ENCODE peak calls at places on chromosomes 2 and 18, in seven cellular contexts. One of them, this sample, is unnamed.

GRCh38 chr2:170840717-170841210 is 24.1 kb downstream of the GAD1 start:
- DNase-seq in mesendoderm: no peak
- DNase-seq in Daoy: no peak
- DNase-seq in nucleus accumbens: no peak
- DNase-seq in GM12892: no peak
- DNase-seq in GM23338: no peak
- DNase-seq in T-helper 9 cell: no peak
- DNase-seq in this sample: no peak

GRCh38 chr2:171702781-171703556 is 15.7 kb downstream of the DYNC1I2 start:
- DNase-seq in mesendoderm: no peak
- DNase-seq in Daoy: no peak
- DNase-seq in nucleus accumbens: no peak
- DNase-seq in GM12892: no peak
- DNase-seq in GM23338: no peak
- DNase-seq in T-helper 9 cell: no peak
- DNase-seq in this sample: no peak

GRCh38 chr2:1224901-1225300 is 188.4 kb upstream of the TPO start:
- DNase-seq in mesendoderm: no peak
- DNase-seq in Daoy: peak
- DNase-seq in nucleus accumbens: no peak
- DNase-seq in GM12892: no peak
- DNase-seq in GM23338: no peak
- DNase-seq in T-helper 9 cell: no peak
- DNase-seq in this sample: no peak

GRCh38 chr2:68653034-68653433 is 9.7 kb downstream of the PROKR1 start:
- DNase-seq in mesendoderm: no peak
- DNase-seq in Daoy: peak
- DNase-seq in nucleus accumbens: no peak
- DNase-seq in GM12892: no peak
- DNase-seq in GM23338: no peak
- DNase-seq in T-helper 9 cell: no peak
- DNase-seq in this sample: no peak

GRCh38 chr18:12008842-12009580 is 27.7 kb downstream of the IMPA2 start:
- DNase-seq in mesendoderm: no peak
- DNase-seq in Daoy: no peak
- DNase-seq in nucleus accumbens: no peak
- DNase-seq in GM12892: no peak
- DNase-seq in GM23338: no peak
- DNase-seq in T-helper 9 cell: no peak
- DNase-seq in this sample: no peak

GRCh38 chr2:159982270-159982669 is 80.1 kb downstream of the PLA2R1 start:
- DNase-seq in mesendoderm: peak
- DNase-seq in Daoy: peak
- DNase-seq in nucleus accumbens: no peak
- DNase-seq in GM12892: no peak
- DNase-seq in GM23338: no peak
- DNase-seq in T-helper 9 cell: no peak
- DNase-seq in this sample: no peak

GRCh38 chr2:119024568-119024967 is 82.6 kb downstream of the MARCO start:
- DNase-seq in mesendoderm: no peak
- DNase-seq in Daoy: no peak
- DNase-seq in nucleus accumbens: no peak
- DNase-seq in GM12892: no peak
- DNase-seq in GM23338: no peak
- DNase-seq in T-helper 9 cell: no peak
- DNase-seq in this sample: no peak

GRCh38 chr2:24919977-24920812 is at the start of gene ADCY3:
- DNase-seq in mesendoderm: peak
- DNase-seq in Daoy: peak
- DNase-seq in nucleus accumbens: peak
- DNase-seq in GM12892: peak
- DNase-seq in GM23338: peak
- DNase-seq in T-helper 9 cell: peak
- DNase-seq in this sample: peak

GRCh38 chr2:216665717-216666116 is 29.6 kb downstream of the IGFBP5 start:
- DNase-seq in mesendoderm: peak
- DNase-seq in Daoy: no peak
- DNase-seq in nucleus accumbens: no peak
- DNase-seq in GM12892: no peak
- DNase-seq in GM23338: peak
- DNase-seq in T-helper 9 cell: no peak
- DNase-seq in this sample: no peak

GRCh38 chr2:220025207-220025606 is 397.8 kb downstream of the SLC4A3 start:
- DNase-seq in mesendoderm: no peak
- DNase-seq in Daoy: no peak
- DNase-seq in nucleus accumbens: no peak
- DNase-seq in GM12892: no peak
- DNase-seq in GM23338: no peak
- DNase-seq in T-helper 9 cell: no peak
- DNase-seq in this sample: no peak

GRCh38 chr18:36139251-36139650 is 9.6 kb downstream of the ELP2 start:
- DNase-seq in mesendoderm: no peak
- DNase-seq in Daoy: no peak
- DNase-seq in nucleus accumbens: no peak
- DNase-seq in GM12892: no peak
- DNase-seq in GM23338: no peak
- DNase-seq in T-helper 9 cell: no peak
- DNase-seq in this sample: no peak

GRCh38 chr2:149422337-149422990 is 92.1 kb downstream of the LYPD6 start:
- DNase-seq in mesendoderm: peak
- DNase-seq in Daoy: peak
- DNase-seq in nucleus accumbens: no peak
- DNase-seq in GM12892: no peak
- DNase-seq in GM23338: no peak
- DNase-seq in T-helper 9 cell: no peak
- DNase-seq in this sample: no peak

GRCh38 chr2:214471382-214471781 is 60.5 kb downstream of the VWC2L start:
- DNase-seq in mesendoderm: no peak
- DNase-seq in Daoy: no peak
- DNase-seq in nucleus accumbens: no peak
- DNase-seq in GM12892: no peak
- DNase-seq in GM23338: no peak
- DNase-seq in T-helper 9 cell: no peak
- DNase-seq in this sample: no peak

GRCh38 chr2:74979844-74980243 is 21.4 kb downstream of the POLE4 start:
- DNase-seq in mesendoderm: no peak
- DNase-seq in Daoy: no peak
- DNase-seq in nucleus accumbens: no peak
- DNase-seq in GM12892: no peak
- DNase-seq in GM23338: no peak
- DNase-seq in T-helper 9 cell: no peak
- DNase-seq in this sample: no peak

GRCh38 chr2:205712983-205713531 is 30.8 kb downstream of the NRP2 start:
- DNase-seq in mesendoderm: peak
- DNase-seq in Daoy: peak
- DNase-seq in nucleus accumbens: no peak
- DNase-seq in GM12892: no peak
- DNase-seq in GM23338: no peak
- DNase-seq in T-helper 9 cell: no peak
- DNase-seq in this sample: no peak

GRCh38 chr2:108803045-108803736 is 16.6 kb downstream of the CCDC138 start:
- DNase-seq in mesendoderm: no peak
- DNase-seq in Daoy: no peak
- DNase-seq in nucleus accumbens: no peak
- DNase-seq in GM12892: no peak
- DNase-seq in GM23338: no peak
- DNase-seq in T-helper 9 cell: no peak
- DNase-seq in this sample: no peak

GRCh38 chr2:223590964-223591363 is 11.2 kb downstream of the SCG2 start:
- DNase-seq in mesendoderm: no peak
- DNase-seq in Daoy: no peak
- DNase-seq in nucleus accumbens: no peak
- DNase-seq in GM12892: no peak
- DNase-seq in GM23338: no peak
- DNase-seq in T-helper 9 cell: no peak
- DNase-seq in this sample: no peak

GRCh38 chr18:55927831-55928230 is 339.8 kb upstream of the TCF4 start:
- DNase-seq in mesendoderm: no peak
- DNase-seq in Daoy: peak
- DNase-seq in nucleus accumbens: no peak
- DNase-seq in GM12892: no peak
- DNase-seq in GM23338: no peak
- DNase-seq in T-helper 9 cell: no peak
- DNase-seq in this sample: no peak

GRCh38 chr2:201882353-201883095 is 76.2 kb downstream of the CDK15 start:
- DNase-seq in mesendoderm: peak
- DNase-seq in Daoy: peak
- DNase-seq in nucleus accumbens: no peak
- DNase-seq in GM12892: no peak
- DNase-seq in GM23338: peak
- DNase-seq in T-helper 9 cell: no peak
- DNase-seq in this sample: no peak

GRCh38 chr2:237279012-237279768 is 134.8 kb downstream of the COL6A3 start:
- DNase-seq in mesendoderm: no peak
- DNase-seq in Daoy: peak
- DNase-seq in nucleus accumbens: no peak
- DNase-seq in GM12892: no peak
- DNase-seq in GM23338: no peak
- DNase-seq in T-helper 9 cell: no peak
- DNase-seq in this sample: no peak

GRCh38 chr2:45459860-45460259 is 151.2 kb downstream of the SRBD1 start:
- DNase-seq in mesendoderm: no peak
- DNase-seq in Daoy: no peak
- DNase-seq in nucleus accumbens: no peak
- DNase-seq in GM12892: no peak
- DNase-seq in GM23338: no peak
- DNase-seq in T-helper 9 cell: no peak
- DNase-seq in this sample: no peak

GRCh38 chr2:237931205-237931721 is 35.6 kb upstream of the UBE2F start:
- DNase-seq in mesendoderm: no peak
- DNase-seq in Daoy: no peak
- DNase-seq in nucleus accumbens: no peak
- DNase-seq in GM12892: no peak
- DNase-seq in GM23338: no peak
- DNase-seq in T-helper 9 cell: no peak
- DNase-seq in this sample: no peak

GRCh38 chr2:99403084-99403483 is 65.9 kb downstream of the EIF5B start:
- DNase-seq in mesendoderm: no peak
- DNase-seq in Daoy: no peak
- DNase-seq in nucleus accumbens: no peak
- DNase-seq in GM12892: no peak
- DNase-seq in GM23338: no peak
- DNase-seq in T-helper 9 cell: no peak
- DNase-seq in this sample: no peak

GRCh38 chr2:168641636-168642035 is 160.8 kb upstream of the NOSTRIN start:
- DNase-seq in mesendoderm: no peak
- DNase-seq in Daoy: no peak
- DNase-seq in nucleus accumbens: no peak
- DNase-seq in GM12892: no peak
- DNase-seq in GM23338: no peak
- DNase-seq in T-helper 9 cell: no peak
- DNase-seq in this sample: no peak

GRCh38 chr2:144927429-144927828 is 407.5 kb upstream of the ZEB2 start:
- DNase-seq in mesendoderm: no peak
- DNase-seq in Daoy: no peak
- DNase-seq in nucleus accumbens: no peak
- DNase-seq in GM12892: no peak
- DNase-seq in GM23338: no peak
- DNase-seq in T-helper 9 cell: no peak
- DNase-seq in this sample: no peak

GRCh38 chr2:714005-714741 is 37.0 kb upstream of the TMEM18 start:
- DNase-seq in mesendoderm: peak
- DNase-seq in Daoy: peak
- DNase-seq in nucleus accumbens: no peak
- DNase-seq in GM12892: peak
- DNase-seq in GM23338: peak
- DNase-seq in T-helper 9 cell: no peak
- DNase-seq in this sample: no peak

GRCh38 chr2:205954707-205955106 is 131.3 kb downstream of the INO80D start:
- DNase-seq in mesendoderm: no peak
- DNase-seq in Daoy: no peak
- DNase-seq in nucleus accumbens: no peak
- DNase-seq in GM12892: no peak
- DNase-seq in GM23338: peak
- DNase-seq in T-helper 9 cell: no peak
- DNase-seq in this sample: no peak

GRCh38 chr2:8049851-8050571 is 631.8 kb upstream of the ID2 start:
- DNase-seq in mesendoderm: no peak
- DNase-seq in Daoy: no peak
- DNase-seq in nucleus accumbens: no peak
- DNase-seq in GM12892: peak
- DNase-seq in GM23338: no peak
- DNase-seq in T-helper 9 cell: no peak
- DNase-seq in this sample: no peak

GRCh38 chr2:128321421-128321775 is 2.7 kb upstream of the HS6ST1 start:
- DNase-seq in mesendoderm: no peak
- DNase-seq in Daoy: no peak
- DNase-seq in nucleus accumbens: no peak
- DNase-seq in GM12892: peak
- DNase-seq in GM23338: no peak
- DNase-seq in T-helper 9 cell: no peak
- DNase-seq in this sample: no peak

GRCh38 chr18:59481436-59481835 is 122.4 kb upstream of the LMAN1 start:
- DNase-seq in mesendoderm: no peak
- DNase-seq in Daoy: no peak
- DNase-seq in nucleus accumbens: no peak
- DNase-seq in GM12892: no peak
- DNase-seq in GM23338: no peak
- DNase-seq in T-helper 9 cell: no peak
- DNase-seq in this sample: no peak

GRCh38 chr2:133867131-133867530 is 298.9 kb upstream of the NCKAP5 start:
- DNase-seq in mesendoderm: no peak
- DNase-seq in Daoy: no peak
- DNase-seq in nucleus accumbens: no peak
- DNase-seq in GM12892: no peak
- DNase-seq in GM23338: no peak
- DNase-seq in T-helper 9 cell: no peak
- DNase-seq in this sample: no peak

GRCh38 chr2:37771600-37772088 is 100.2 kb upstream of the CDC42EP3 start:
- DNase-seq in mesendoderm: no peak
- DNase-seq in Daoy: no peak
- DNase-seq in nucleus accumbens: no peak
- DNase-seq in GM12892: no peak
- DNase-seq in GM23338: no peak
- DNase-seq in T-helper 9 cell: no peak
- DNase-seq in this sample: no peak

GRCh38 chr2:127526142-127526939 is at the start of gene IWS1:
- DNase-seq in mesendoderm: peak
- DNase-seq in Daoy: peak
- DNase-seq in nucleus accumbens: peak
- DNase-seq in GM12892: peak
- DNase-seq in GM23338: peak
- DNase-seq in T-helper 9 cell: peak
- DNase-seq in this sample: peak

GRCh38 chr2:26491563-26492167 is 13.7 kb upstream of the OTOF start:
- DNase-seq in mesendoderm: no peak
- DNase-seq in Daoy: no peak
- DNase-seq in nucleus accumbens: no peak
- DNase-seq in GM12892: no peak
- DNase-seq in GM23338: no peak
- DNase-seq in T-helper 9 cell: no peak
- DNase-seq in this sample: no peak

This sample was measured in activated CD4-positive, alpha-beta T cell treated with anti-CD3 and anti-CD28 coated beads for 4 hours.